ENCODE peak calls at places on chromosomes 12 and 14, in eight cellular contexts. One of them, this sample, is unnamed.

GRCh38 chr12:47835017-47835830 is 15.5 kb upstream of the HDAC7 start:
- DNase-seq in aorta: peak; percentile 40
- DNase-seq in NAMALWA: peak; percentile 59
- DNase-seq in mucosa of gallbladder: no peak
- DNase-seq in IMR-90: no peak
- DNase-seq in Calu3: no peak
- DNase-seq in SW 1271: no peak
- DNase-seq in suprapubic skin: no peak
- DNase-seq in this sample: no peak

GRCh38 chr14:52348796-52349195 is 34.7 kb downstream of the PTGER2 start:
- DNase-seq in Calu3: no peak
- DNase-seq in aorta: no peak
- DNase-seq in suprapubic skin: no peak
- DNase-seq in SW 1271: no peak
- DNase-seq in mucosa of gallbladder: no peak
- DNase-seq in NAMALWA: no peak
- DNase-seq in IMR-90: peak; percentile 87
- DNase-seq in this sample: peak; percentile 27

GRCh38 chr14:73025544-73025943 is 1.4 kb downstream of the ZFYVE1 start:
- DNase-seq in IMR-90: peak; percentile 42
- DNase-seq in Calu3: no peak
- DNase-seq in aorta: no peak
- DNase-seq in SW 1271: no peak
- DNase-seq in NAMALWA: no peak
- DNase-seq in suprapubic skin: no peak
- DNase-seq in mucosa of gallbladder: no peak
- DNase-seq in this sample: no peak

GRCh38 chr14:92507174-92507768 is 6.3 kb upstream of the RIN3 start:
- DNase-seq in NAMALWA: peak; percentile 42
- DNase-seq in suprapubic skin: no peak
- DNase-seq in IMR-90: no peak
- DNase-seq in aorta: peak; percentile 52
- DNase-seq in SW 1271: no peak
- DNase-seq in mucosa of gallbladder: no peak
- DNase-seq in Calu3: peak; percentile 68
- DNase-seq in this sample: no peak

GRCh38 chr12:104358353-104359003 is 54.9 kb downstream of the EID3 start:
- DNase-seq in mucosa of gallbladder: peak; percentile 69
- DNase-seq in aorta: peak; percentile 81
- DNase-seq in suprapubic skin: no peak
- DNase-seq in Calu3: peak; percentile 75
- DNase-seq in SW 1271: no peak
- DNase-seq in NAMALWA: peak; percentile 87
- DNase-seq in IMR-90: peak; percentile 61
- DNase-seq in this sample: peak; percentile 55

GRCh38 chr12:60035835-60036234 is 440.0 kb downstream of the SLC16A7 start:
- DNase-seq in SW 1271: no peak
- DNase-seq in Calu3: no peak
- DNase-seq in mucosa of gallbladder: no peak
- DNase-seq in NAMALWA: no peak
- DNase-seq in suprapubic skin: no peak
- DNase-seq in IMR-90: peak; percentile 27
- DNase-seq in aorta: no peak
- DNase-seq in this sample: no peak

GRCh38 chr14:51855234-51855633 is 5.2 kb upstream of the GNG2 start:
- DNase-seq in Calu3: no peak
- DNase-seq in NAMALWA: no peak
- DNase-seq in mucosa of gallbladder: no peak
- DNase-seq in suprapubic skin: no peak
- DNase-seq in SW 1271: no peak
- DNase-seq in IMR-90: peak; percentile 83
- DNase-seq in aorta: no peak
- DNase-seq in this sample: no peak

GRCh38 chr12:127558363-127558762 is 708.6 kb upstream of the TMEM132C start:
- DNase-seq in mucosa of gallbladder: no peak
- DNase-seq in SW 1271: no peak
- DNase-seq in IMR-90: no peak
- DNase-seq in Calu3: no peak
- DNase-seq in suprapubic skin: no peak
- DNase-seq in NAMALWA: no peak
- DNase-seq in aorta: no peak
- DNase-seq in this sample: no peak

GRCh38 chr12:77625441-77625840 is 205.3 kb upstream of the NAV3 start:
- DNase-seq in IMR-90: peak; percentile 91
- DNase-seq in NAMALWA: no peak
- DNase-seq in mucosa of gallbladder: no peak
- DNase-seq in SW 1271: no peak
- DNase-seq in Calu3: no peak
- DNase-seq in suprapubic skin: no peak
- DNase-seq in aorta: no peak
- DNase-seq in this sample: no peak

GRCh38 chr12:12376636-12377448 is 20.0 kb downstream of the BORCS5 start:
- DNase-seq in SW 1271: peak; percentile 21
- DNase-seq in NAMALWA: peak; percentile 90
- DNase-seq in suprapubic skin: no peak
- DNase-seq in IMR-90: peak; percentile 86
- DNase-seq in mucosa of gallbladder: no peak
- DNase-seq in Calu3: no peak
- DNase-seq in aorta: no peak
- DNase-seq in this sample: peak; percentile 71

GRCh38 chr14:66425402-66425801 is 60.8 kb upstream of the CCDC196 start:
- DNase-seq in suprapubic skin: no peak
- DNase-seq in SW 1271: no peak
- DNase-seq in mucosa of gallbladder: peak; percentile 70
- DNase-seq in aorta: no peak
- DNase-seq in Calu3: no peak
- DNase-seq in NAMALWA: no peak
- DNase-seq in IMR-90: no peak
- DNase-seq in this sample: no peak

GRCh38 chr12:121536058-121536928 is 44.5 kb downstream of the KDM2B start:
- DNase-seq in SW 1271: no peak
- DNase-seq in IMR-90: peak; percentile 88
- DNase-seq in mucosa of gallbladder: peak; percentile 69
- DNase-seq in NAMALWA: peak; percentile 95
- DNase-seq in aorta: peak; percentile 94
- DNase-seq in suprapubic skin: peak; percentile 87
- DNase-seq in Calu3: peak; percentile 61
- DNase-seq in this sample: no peak

GRCh38 chr14:81537193-81537592 is 3.5 kb upstream of the SEL1L start:
- DNase-seq in SW 1271: no peak
- DNase-seq in NAMALWA: no peak
- DNase-seq in IMR-90: no peak
- DNase-seq in Calu3: no peak
- DNase-seq in aorta: no peak
- DNase-seq in mucosa of gallbladder: no peak
- DNase-seq in suprapubic skin: no peak
- DNase-seq in this sample: no peak

GRCh38 chr12:12466157-12466556 is 96.5 kb downstream of the DUSP16 start:
- DNase-seq in suprapubic skin: no peak
- DNase-seq in IMR-90: no peak
- DNase-seq in SW 1271: no peak
- DNase-seq in NAMALWA: no peak
- DNase-seq in aorta: no peak
- DNase-seq in mucosa of gallbladder: no peak
- DNase-seq in Calu3: no peak
- DNase-seq in this sample: no peak

GRCh38 chr12:123532021-123532420 is 1.5 kb downstream of the RILPL1 start:
- DNase-seq in SW 1271: no peak
- DNase-seq in Calu3: no peak
- DNase-seq in mucosa of gallbladder: no peak
- DNase-seq in suprapubic skin: no peak
- DNase-seq in aorta: peak; percentile 60
- DNase-seq in NAMALWA: peak; percentile 64
- DNase-seq in IMR-90: peak; percentile 10
- DNase-seq in this sample: no peak

GRCh38 chr14:61736751-61737150 is 25.5 kb upstream of the SNAPC1 start:
- DNase-seq in suprapubic skin: no peak
- DNase-seq in NAMALWA: no peak
- DNase-seq in Calu3: no peak
- DNase-seq in SW 1271: no peak
- DNase-seq in aorta: no peak
- DNase-seq in mucosa of gallbladder: no peak
- DNase-seq in IMR-90: peak; percentile 37
- DNase-seq in this sample: no peak

GRCh38 chr12:94078138-94078723 is 70.1 kb upstream of the PLXNC1 start:
- DNase-seq in Calu3: no peak
- DNase-seq in aorta: no peak
- DNase-seq in NAMALWA: no peak
- DNase-seq in suprapubic skin: no peak
- DNase-seq in SW 1271: no peak
- DNase-seq in IMR-90: no peak
- DNase-seq in mucosa of gallbladder: no peak
- DNase-seq in this sample: no peak

GRCh38 chr14:106518054-106518943 is 991.9 kb downstream of the TMEM121 start:
- DNase-seq in aorta: peak; percentile 70
- DNase-seq in suprapubic skin: no peak
- DNase-seq in IMR-90: no peak
- DNase-seq in mucosa of gallbladder: peak; percentile 51
- DNase-seq in SW 1271: no peak
- DNase-seq in Calu3: peak; percentile 20
- DNase-seq in NAMALWA: peak; percentile 76
- DNase-seq in this sample: no peak

GRCh38 chr12:59847127-59847526 is 251.3 kb downstream of the SLC16A7 start:
- DNase-seq in IMR-90: no peak
- DNase-seq in suprapubic skin: no peak
- DNase-seq in mucosa of gallbladder: no peak
- DNase-seq in aorta: no peak
- DNase-seq in SW 1271: no peak
- DNase-seq in NAMALWA: no peak
- DNase-seq in Calu3: no peak
- DNase-seq in this sample: no peak

GRCh38 chr14:89418452-89418851 is 1.4 kb upstream of the FOXN3 start:
- DNase-seq in aorta: no peak
- DNase-seq in SW 1271: no peak
- DNase-seq in Calu3: no peak
- DNase-seq in suprapubic skin: no peak
- DNase-seq in IMR-90: no peak
- DNase-seq in NAMALWA: no peak
- DNase-seq in mucosa of gallbladder: no peak
- DNase-seq in this sample: no peak